ENCODE peak calls at places on chromosome 16, in four cellular contexts. N is psoas muscle, P is OCI-LY7, R is neuronal stem cell. C is an unnamed sample. For H3K4me1, the result is how much of the 10 kb centered on the place peaks cover.

GRCh38 chr16:17173134-17173729 is 297.5 kb downstream of the XYLT1 start:
- DNase-seq in N (peak), P (peak), R (no peak), C (no peak)

GRCh38 chr16:66292241-66292935 is 74.1 kb upstream of the CDH5 start:
- DNase-seq in N (no peak), P (no peak), R (no peak), C (no peak)

GRCh38 chr16:4067262-4068001 is 48.8 kb downstream of the ADCY9 start:
- DNase-seq in N (no peak), P (no peak), R (no peak), C (no peak)

GRCh38 chr16:85872666-85873561 is 26.0 kb upstream of the IRF8 start:
- DNase-seq in N (no peak), P (no peak), R (no peak), C (no peak)

GRCh38 chr16:31365131-31365865 is 10.3 kb downstream of the ITGAX start:
- DNase-seq in N (no peak), P (no peak), R (no peak), C (no peak)

GRCh38 chr16:67173808-67174705 is 3.7 kb downstream of the NOL3 start:
- DNase-seq in N (peak), P (peak), R (no peak), C (no peak)

GRCh38 chr16:66298571-66299120 is 67.8 kb upstream of the CDH5 start:
- DNase-seq in N (no peak), P (no peak), R (no peak), C (no peak)

GRCh38 chr16:27736431-27736830 is 186.5 kb downstream of the KATNIP start:
- DNase-seq in N (no peak), P (no peak), R (no peak), C (no peak)

DNA sequence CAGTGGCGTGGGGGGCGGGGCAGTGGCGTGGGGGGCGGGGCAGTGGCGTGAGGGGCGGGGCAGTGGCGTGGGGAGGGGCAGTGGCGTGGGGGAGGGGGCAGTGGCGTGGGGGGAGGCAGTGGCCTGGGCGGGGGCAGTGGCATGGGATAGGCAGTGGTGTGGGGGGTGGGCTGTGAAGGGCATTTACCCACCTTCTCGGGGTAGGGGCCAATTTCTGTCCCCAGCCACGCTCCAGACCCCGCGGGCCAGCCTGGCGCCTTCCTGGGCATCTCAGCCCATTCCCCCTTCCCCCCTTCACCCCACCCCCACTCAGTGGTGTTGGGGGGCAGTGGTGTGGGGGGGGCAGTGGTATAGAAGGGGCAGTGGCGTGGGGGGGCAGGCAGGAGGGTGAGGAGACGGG is 92.7 kb downstream of the LITAF start:
- DNase-seq in N (no peak), P (no peak), R (no peak), C (no peak)
- H3K4me1 ChIP-seq in N (under half), P (under half), R (under half), C (under half)

DNA sequence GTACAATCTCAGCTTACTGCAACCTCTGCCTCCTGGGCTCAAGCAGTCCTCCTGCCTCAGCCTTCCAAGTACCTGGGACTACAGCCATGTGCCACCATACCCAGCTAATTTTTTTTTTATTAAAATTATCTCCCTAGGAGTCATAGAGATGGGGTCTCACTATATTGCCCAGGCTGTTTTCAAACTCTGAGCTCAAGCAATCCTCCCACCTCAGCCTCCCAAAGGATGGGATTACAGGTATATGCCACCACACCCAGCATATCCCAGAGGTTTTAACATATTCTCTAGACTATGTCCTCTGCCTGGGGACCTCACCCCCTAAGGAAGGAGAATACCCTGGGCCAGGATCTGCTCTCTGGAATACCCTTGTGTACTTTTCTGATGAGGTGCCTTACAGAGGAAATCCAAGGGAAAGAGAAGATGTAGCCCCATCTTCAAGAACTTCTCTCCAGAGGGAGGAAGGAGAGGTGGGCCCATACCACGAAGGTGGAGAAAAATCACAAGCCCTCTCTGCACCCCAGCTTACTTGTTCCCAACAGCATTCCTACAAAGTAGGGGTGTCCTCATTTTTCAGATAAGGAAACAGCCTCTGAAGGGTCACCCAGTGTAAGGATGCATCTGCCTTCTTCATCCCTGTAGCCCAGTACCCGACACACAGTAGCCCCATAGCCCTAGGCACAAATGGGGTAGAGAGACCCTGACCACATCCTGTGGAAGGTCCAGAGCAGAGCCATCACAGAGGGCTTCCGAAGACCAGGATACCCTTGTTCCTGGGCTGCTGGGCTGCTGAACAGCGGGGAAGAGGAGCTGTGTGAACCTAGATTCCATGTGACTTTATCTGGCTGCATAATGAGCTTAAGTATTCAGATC is 151.6 kb downstream of the SOCS1 start:
- DNase-seq in N (no peak), P (no peak), R (no peak), C (no peak)
- H3K27ac ChIP-seq in N (no peak), P (no peak), R (no peak), C (no peak)

GRCh38 chr16:373020-373598 is 2.8 kb upstream of the MRPL28 start:
- DNase-seq in N (no peak), P (no peak), R (no peak), C (no peak)

GRCh38 chr16:373848-374615 is 3.7 kb upstream of the MRPL28 start:
- DNase-seq in N (no peak), P (no peak), R (no peak), C (no peak)

GRCh38 chr16:370980-371728 is 816 bp upstream of the MRPL28 start:
- DNase-seq in N (no peak), P (no peak), R (no peak), C (no peak)

GRCh38 chr16:371729-372521 is 1.6 kb upstream of the MRPL28 start:
- DNase-seq in N (no peak), P (no peak), R (no peak), C (no peak)

DNA sequence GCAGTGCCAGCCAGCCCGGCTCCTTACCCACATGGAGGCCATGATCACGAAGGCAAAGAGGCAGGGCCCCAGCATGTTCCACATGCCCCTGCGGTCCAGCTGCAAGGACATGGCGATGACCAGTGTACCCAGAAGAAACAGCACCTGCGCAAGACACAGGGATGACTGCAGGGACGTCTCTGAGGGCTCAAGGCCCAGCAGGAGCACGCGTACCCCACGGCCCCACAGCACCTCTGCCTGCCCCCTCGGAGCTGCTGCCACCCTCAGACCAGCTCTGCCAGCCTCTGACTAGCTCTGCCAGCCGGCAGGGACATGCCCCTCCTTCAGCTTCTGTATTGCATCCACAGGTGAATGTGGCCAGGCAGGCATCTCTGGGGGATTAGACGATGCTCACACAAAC is 2.2 kb upstream of the MRPL28 start:
- DNase-seq in N (no peak), P (no peak), R (no peak), C (no peak)
- H3K4me3 ChIP-seq in N (no peak), P (no peak), R (no peak), C (no peak)

GRCh38 chr16:70394853-70395252 is 44.0 kb downstream of the ST3GAL2 start:
- DNase-seq in N (no peak), P (no peak), R (no peak), C (no peak)
- H3K4me1 ChIP-seq in N (under half), P (under half), R (under half), C (under half)

DNA sequence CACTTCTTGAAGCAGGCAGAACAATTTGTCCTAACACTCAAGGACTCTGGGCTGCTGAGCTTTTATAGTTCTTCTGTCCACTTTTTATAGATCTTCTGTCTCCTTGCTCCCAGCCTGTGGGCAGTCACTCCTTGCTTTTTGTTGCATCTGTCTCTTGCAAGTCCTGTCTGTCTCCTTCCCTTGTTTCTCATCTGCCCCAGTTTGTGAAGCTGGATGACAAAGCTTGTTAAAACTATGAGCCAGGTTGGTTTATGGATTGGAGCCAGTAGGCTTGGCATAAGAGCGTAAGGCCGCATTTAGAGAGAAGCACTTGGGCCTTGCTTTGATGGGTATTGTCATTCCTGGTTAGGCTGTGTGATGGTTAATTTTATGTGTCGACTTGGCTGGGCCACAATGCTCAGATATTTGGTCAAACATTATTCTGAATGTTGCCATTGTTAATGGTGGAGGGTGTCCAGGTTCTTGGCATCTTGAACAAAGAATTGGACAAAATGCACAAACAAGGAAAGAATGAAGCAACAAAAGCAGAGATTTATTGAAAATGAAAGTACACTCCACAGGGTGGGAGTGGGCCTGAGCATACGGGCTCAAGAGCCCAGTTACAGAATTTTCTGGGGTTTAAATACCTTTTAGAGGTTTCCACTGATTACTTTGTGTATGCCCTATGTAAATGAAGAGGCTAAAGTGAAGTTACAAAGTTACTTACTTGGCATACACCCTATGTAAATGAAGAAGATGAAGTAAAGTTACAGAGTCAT is 7.9 kb upstream of the CPPED1 start:
- DNase-seq in N (no peak), P (no peak), R (no peak), C (no peak)
- H3K27ac ChIP-seq in N (no peak), P (no peak), R (no peak), C (no peak)

GRCh38 chr16:73232555-73233422 is 184.9 kb upstream of the ZFHX3 start:
- DNase-seq in N (peak), P (no peak), R (no peak), C (no peak)
- H3K4me3 ChIP-seq in N (peak), P (no peak), R (no peak), C (no peak)

DNA sequence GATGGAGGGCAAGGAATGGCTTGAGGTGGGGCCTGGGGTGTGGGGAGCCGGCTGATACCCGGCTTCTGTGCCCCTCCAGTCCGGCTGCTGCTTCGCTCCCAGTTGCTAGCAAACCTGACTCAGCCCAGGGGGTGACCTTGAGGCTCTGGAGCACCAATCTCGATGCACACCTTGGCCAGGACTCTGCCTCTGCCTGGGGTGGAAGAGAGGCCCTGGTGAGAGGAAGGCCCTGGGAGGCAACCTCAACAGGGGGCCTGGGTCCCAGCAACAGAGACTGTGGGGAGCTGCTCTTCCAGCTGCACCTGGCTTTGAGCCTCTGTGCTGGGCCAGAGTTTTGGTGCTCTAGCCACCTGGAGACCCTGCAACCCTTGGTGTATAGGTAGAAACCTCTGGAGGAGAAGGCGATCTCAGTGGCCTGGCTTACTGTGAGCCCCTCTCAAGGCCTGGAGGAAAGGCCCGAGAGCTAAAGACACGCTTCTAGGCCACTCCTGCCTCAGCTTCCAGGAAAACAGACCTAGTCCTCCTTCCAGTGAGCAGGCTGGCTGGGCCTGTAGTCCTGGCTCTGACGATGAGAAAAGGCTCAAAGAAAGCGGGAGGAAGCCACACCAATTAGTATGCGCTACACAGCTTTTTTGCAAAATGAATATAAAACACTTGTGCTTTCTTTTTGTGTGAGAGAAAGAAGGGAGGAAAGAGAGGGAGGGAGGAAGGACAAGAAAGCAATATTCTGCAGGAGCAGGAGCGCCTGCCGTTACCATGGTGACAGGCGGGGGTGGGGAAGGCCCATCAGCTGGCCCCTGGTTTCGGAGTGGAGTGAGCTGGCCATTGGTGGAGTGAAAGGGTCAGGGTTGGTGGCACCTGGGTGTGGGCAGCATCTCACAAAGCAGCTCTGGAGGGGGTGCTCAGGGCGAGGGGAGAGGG is 51.0 kb downstream of the VAC14 start:
- DNase-seq in N (no peak), P (no peak), R (no peak), C (no peak)
- H3K4me1 ChIP-seq in N (half or more), P (under half), R (under half), C (under half)

DNA sequence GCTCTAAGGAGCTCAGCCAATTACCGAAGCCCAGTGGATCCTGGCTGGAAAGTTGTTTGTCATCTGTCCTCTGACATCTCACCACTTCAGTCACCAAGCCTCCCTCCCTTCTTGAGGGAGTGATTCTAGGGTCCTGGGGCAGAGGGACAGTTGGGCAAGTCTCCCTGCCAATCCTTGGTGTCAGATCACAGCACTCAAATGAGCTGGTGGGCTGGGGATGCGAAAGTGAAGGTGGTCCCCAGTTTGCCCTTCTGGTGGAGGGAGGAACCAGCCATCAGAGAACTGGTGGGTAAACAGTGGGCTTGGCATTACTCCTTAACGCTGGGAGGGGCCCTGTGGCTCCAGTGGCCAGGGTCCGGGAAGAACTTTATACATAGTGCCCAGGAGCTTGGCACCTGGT is 4.4 kb upstream of the CALB2 start:
- DNase-seq in N (no peak), P (no peak), R (no peak), C (no peak)
- H3K27ac ChIP-seq in N (no peak), P (no peak), R (no peak), C (no peak)

DNA sequence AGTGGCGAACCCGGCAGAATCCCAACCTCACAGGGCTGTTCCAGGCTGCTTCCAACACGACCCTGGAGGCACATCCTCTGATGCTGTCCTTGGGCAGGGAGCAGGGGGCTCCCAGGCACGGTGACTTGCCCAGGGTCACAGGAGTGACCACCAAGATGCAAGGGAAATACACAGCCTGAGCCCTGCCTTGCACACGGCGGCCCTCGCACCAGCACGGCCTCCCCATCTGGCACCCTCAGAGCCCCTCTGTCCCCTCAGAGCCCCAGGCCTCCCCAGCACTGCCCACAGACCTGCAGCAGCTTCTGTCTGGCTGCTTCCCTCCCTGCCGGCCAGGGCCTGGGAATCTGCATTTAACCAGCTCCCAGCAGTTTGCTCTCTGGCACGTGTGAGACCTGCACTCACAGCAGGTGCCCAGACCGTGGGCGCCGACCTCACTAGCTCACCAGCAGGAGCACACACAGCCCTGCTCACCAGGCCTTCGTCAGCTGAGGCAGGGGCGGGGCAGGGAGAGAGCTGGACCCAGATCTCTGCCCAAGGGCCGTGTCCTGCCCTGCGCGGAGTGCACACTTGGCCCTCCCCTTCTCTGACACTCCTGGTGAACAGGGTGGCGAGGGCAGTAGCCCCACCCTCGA is 29.7 kb upstream of the ZC3H18 start:
- DNase-seq in N (no peak), P (no peak), R (no peak), C (no peak)
- H3K4me3 ChIP-seq in N (no peak), P (no peak), R (no peak), C (no peak)

DNA sequence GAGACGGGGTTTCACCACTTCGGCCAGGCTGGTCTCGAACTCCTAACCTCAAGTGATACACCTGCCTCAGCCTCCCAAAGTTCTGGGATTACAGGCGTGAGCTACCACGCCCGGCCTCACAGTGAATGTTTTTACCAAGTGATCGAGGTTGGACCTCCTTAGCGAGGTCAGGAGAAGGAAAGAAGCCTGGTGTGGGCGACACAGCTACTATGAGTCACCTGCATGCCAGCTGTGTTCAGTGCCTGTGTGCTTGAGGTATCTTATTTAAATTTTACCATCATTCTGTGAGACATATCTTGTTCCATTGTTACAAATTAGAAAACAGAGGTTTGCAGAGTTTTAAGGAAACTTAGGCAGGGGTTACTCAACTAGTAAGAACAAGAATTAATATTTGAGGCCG is 174.8 kb upstream of the DYNLRB2 start:
- DNase-seq in N (no peak), P (no peak), R (no peak), C (no peak)
- H3K4me1 ChIP-seq in N (under half), P (under half), R (under half), C (under half)

C was measured in iPS DF 6.9.